ENCODE peak calls at places on chromosome 5, in five cellular contexts. One of them, this sample, is unnamed.

GRCh38 chr5:91272858-91273257 is 110.3 kb downstream of the ARRDC3 start:
- DNase-seq in astrocyte of the spinal cord: peak
- DNase-seq in H7: no peak
- DNase-seq in CD8-positive, alpha-beta T cell: no peak
- DNase-seq in iPS DF 6.9: no peak
- DNase-seq in this sample: no peak

GRCh38 chr5:173330856-173331206 is 2.6 kb upstream of the STC2 start:
- DNase-seq in astrocyte of the spinal cord: no peak
- DNase-seq in H7: no peak
- DNase-seq in CD8-positive, alpha-beta T cell: no peak
- DNase-seq in iPS DF 6.9: no peak
- DNase-seq in this sample: no peak

GRCh38 chr5:153960269-153961215 is 78.2 kb downstream of the FAM114A2 start:
- DNase-seq in astrocyte of the spinal cord: no peak
- DNase-seq in H7: peak
- DNase-seq in CD8-positive, alpha-beta T cell: peak
- DNase-seq in iPS DF 6.9: no peak
- DNase-seq in this sample: no peak

GRCh38 chr5:98997000-98997399 is 68.2 kb upstream of the CHD1 start:
- DNase-seq in astrocyte of the spinal cord: peak
- DNase-seq in H7: no peak
- DNase-seq in CD8-positive, alpha-beta T cell: no peak
- DNase-seq in iPS DF 6.9: no peak
- DNase-seq in this sample: no peak

GRCh38 chr5:15835514-15835913 is 335.5 kb downstream of the FBXL7 start:
- DNase-seq in astrocyte of the spinal cord: no peak
- DNase-seq in H7: no peak
- DNase-seq in CD8-positive, alpha-beta T cell: no peak
- DNase-seq in iPS DF 6.9: no peak
- DNase-seq in this sample: no peak

GRCh38 chr5:60763061-60763460 is 63.1 kb upstream of the DEPDC1B start:
- DNase-seq in astrocyte of the spinal cord: no peak
- DNase-seq in H7: no peak
- DNase-seq in CD8-positive, alpha-beta T cell: no peak
- DNase-seq in iPS DF 6.9: no peak
- DNase-seq in this sample: no peak

GRCh38 chr5:61796773-61797172 is 464.7 kb downstream of the ZSWIM6 start:
- DNase-seq in astrocyte of the spinal cord: no peak
- DNase-seq in H7: no peak
- DNase-seq in CD8-positive, alpha-beta T cell: no peak
- DNase-seq in iPS DF 6.9: no peak
- DNase-seq in this sample: no peak

GRCh38 chr5:16615737-16616535 is 861 bp downstream of the RETREG1 start:
- DNase-seq in astrocyte of the spinal cord: no peak
- DNase-seq in H7: peak
- DNase-seq in CD8-positive, alpha-beta T cell: no peak
- DNase-seq in iPS DF 6.9: no peak
- DNase-seq in this sample: no peak

GRCh38 chr5:157670662-157671591 is at the start of gene C5orf52:
- DNase-seq in astrocyte of the spinal cord: peak
- DNase-seq in H7: peak
- DNase-seq in CD8-positive, alpha-beta T cell: no peak
- DNase-seq in iPS DF 6.9: no peak
- DNase-seq in this sample: no peak

GRCh38 chr5:151132959-151133358 is 24.6 kb downstream of the ANXA6 start:
- DNase-seq in astrocyte of the spinal cord: no peak
- DNase-seq in H7: no peak
- DNase-seq in CD8-positive, alpha-beta T cell: no peak
- DNase-seq in iPS DF 6.9: no peak
- DNase-seq in this sample: no peak

GRCh38 chr5:40679998-40680681 is 425 bp downstream of the PTGER4 start:
- DNase-seq in astrocyte of the spinal cord: no peak
- DNase-seq in H7: peak
- DNase-seq in CD8-positive, alpha-beta T cell: peak
- DNase-seq in iPS DF 6.9: no peak
- DNase-seq in this sample: no peak

GRCh38 chr5:87770016-87770415 is 357.3 kb upstream of the CCNH start:
- DNase-seq in astrocyte of the spinal cord: no peak
- DNase-seq in H7: no peak
- DNase-seq in CD8-positive, alpha-beta T cell: no peak
- DNase-seq in iPS DF 6.9: no peak
- DNase-seq in this sample: no peak

GRCh38 chr5:87769137-87769536 is 356.4 kb upstream of the CCNH start:
- DNase-seq in astrocyte of the spinal cord: peak
- DNase-seq in H7: no peak
- DNase-seq in CD8-positive, alpha-beta T cell: no peak
- DNase-seq in iPS DF 6.9: no peak
- DNase-seq in this sample: no peak

GRCh38 chr5:87765009-87765408 is 352.3 kb upstream of the CCNH start:
- DNase-seq in astrocyte of the spinal cord: no peak
- DNase-seq in H7: no peak
- DNase-seq in CD8-positive, alpha-beta T cell: no peak
- DNase-seq in iPS DF 6.9: no peak
- DNase-seq in this sample: no peak

DNA sequence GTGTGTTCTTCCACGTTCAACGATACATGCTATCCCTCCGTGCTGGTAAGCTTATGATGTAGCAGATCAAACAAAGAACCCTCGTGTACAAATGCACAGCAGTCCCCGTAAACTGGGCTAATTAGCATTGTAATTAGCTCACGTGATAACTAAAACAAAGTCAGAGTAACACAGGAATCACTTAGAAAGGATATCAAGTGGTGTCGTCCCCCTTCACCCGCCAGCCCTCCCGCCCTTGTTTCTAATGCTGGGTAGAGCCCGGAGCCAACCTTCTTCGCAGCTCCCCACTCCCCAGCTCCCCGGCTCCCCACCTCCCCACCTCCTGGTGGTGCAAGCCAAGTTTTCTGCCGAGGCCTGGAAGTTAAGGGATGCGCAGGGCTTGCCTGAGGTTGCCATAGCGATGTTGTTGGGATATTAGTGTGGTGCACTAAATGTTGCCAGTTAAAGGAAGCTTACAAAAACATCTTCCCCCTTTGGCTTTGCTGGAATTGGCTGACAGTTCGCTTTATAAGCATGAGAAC is 357.9 kb upstream of the CCNH start:
- DNase-seq in astrocyte of the spinal cord: no peak
- DNase-seq in H7: peak
- DNase-seq in CD8-positive, alpha-beta T cell: no peak
- DNase-seq in iPS DF 6.9: no peak
- DNase-seq in this sample: no peak
- H3K4me3 ChIP-seq in astrocyte of the spinal cord: no peak
- H3K4me3 ChIP-seq in H7: peak
- H3K4me3 ChIP-seq in CD8-positive, alpha-beta T cell: no peak
- H3K4me3 ChIP-seq in iPS DF 6.9: peak
- H3K4me3 ChIP-seq in this sample: no peak

DNA sequence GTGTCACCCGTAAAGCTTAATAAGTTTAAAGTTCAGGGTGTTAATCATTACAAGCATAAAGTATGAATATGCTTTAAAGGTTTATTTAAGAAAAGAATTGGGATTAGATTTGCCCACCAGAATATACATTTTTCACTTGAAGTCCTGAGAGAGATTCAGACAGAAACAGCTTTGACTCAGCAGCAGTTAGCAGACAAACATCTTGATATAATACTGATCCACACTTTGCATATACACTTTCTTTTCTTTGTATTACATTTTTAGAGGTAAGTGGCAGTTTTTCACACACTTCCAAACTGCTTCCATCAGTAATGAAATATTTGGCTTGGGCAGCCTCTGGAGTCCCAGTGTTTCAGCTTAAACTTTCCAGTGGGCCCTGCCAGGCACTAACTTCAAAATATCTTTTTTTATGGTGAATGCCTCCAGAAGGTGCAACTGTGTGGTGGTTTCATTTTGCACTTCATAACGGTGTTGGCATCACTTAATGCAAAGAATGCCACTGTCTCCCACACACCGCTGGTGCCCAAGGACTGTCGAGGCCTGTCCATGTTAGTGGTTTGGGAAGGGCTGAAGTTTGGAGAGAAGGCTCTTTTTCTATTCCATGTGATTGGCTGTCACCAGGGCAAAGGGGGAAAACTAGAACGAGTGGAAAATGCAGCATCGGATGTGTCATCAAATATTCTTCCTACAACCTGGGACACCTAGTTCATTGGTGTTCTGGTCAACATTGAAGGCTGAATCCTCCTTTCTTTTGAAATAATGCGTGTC is 53.0 kb downstream of the PIK3R1 start:
- DNase-seq in astrocyte of the spinal cord: no peak
- DNase-seq in H7: no peak
- DNase-seq in CD8-positive, alpha-beta T cell: no peak
- DNase-seq in iPS DF 6.9: no peak
- DNase-seq in this sample: no peak
- H3K4me3 ChIP-seq in astrocyte of the spinal cord: no peak
- H3K4me3 ChIP-seq in H7: no peak
- H3K4me3 ChIP-seq in CD8-positive, alpha-beta T cell: no peak
- H3K4me3 ChIP-seq in iPS DF 6.9: no peak
- H3K4me3 ChIP-seq in this sample: no peak

GRCh38 chr5:159504857-159505304 is 174.6 kb upstream of the IL12B start:
- DNase-seq in astrocyte of the spinal cord: peak
- DNase-seq in H7: no peak
- DNase-seq in CD8-positive, alpha-beta T cell: no peak
- DNase-seq in iPS DF 6.9: no peak
- DNase-seq in this sample: no peak
- H3K4me3 ChIP-seq in astrocyte of the spinal cord: no peak
- H3K4me3 ChIP-seq in H7: no peak
- H3K4me3 ChIP-seq in CD8-positive, alpha-beta T cell: no peak
- H3K4me3 ChIP-seq in iPS DF 6.9: no peak
- H3K4me3 ChIP-seq in this sample: no peak

GRCh38 chr5:171419663-171420428 is 399 bp downstream of the FGF18 start:
- DNase-seq in astrocyte of the spinal cord: peak
- DNase-seq in H7: peak
- DNase-seq in CD8-positive, alpha-beta T cell: peak
- DNase-seq in iPS DF 6.9: no peak
- DNase-seq in this sample: peak
- H3K4me3 ChIP-seq in astrocyte of the spinal cord: peak
- H3K4me3 ChIP-seq in H7: peak
- H3K4me3 ChIP-seq in CD8-positive, alpha-beta T cell: peak
- H3K4me3 ChIP-seq in iPS DF 6.9: peak
- H3K4me3 ChIP-seq in this sample: peak

This sample was measured in stomach.